ENCODE peak calls at places on chromosomes 12 and 14, in eight cellular contexts. P is posterior cingulate gyrus, H is H9, B is aorta, X is Ammon's horn, L is dermis microvascular lymphatic vessel endothelial cell, Y is cardiac fibroblast, C is COR-L47. I is an unnamed sample.
A peak's percentile ranks its signal among the peaks of the same experiment; 100 is the strongest.

GRCh38 chr12:112359290-112359689 is 22.9 kb downstream of the HECTD4 start:
- DNase-seq in P (no peak), H (no peak), B (no peak), X (no peak), L (no peak), Y (no peak), C (no peak), I (no peak)

GRCh38 chr14:98953544-98954346 is 318.3 kb downstream of the BCL11B start:
- DNase-seq in P (no peak), H (peak; percentile 22), B (peak; percentile 85), X (no peak), L (no peak), Y (peak; percentile 5), C (no peak), I (no peak)

GRCh38 chr14:103001226-103001625 is 56.1 kb downstream of the CDC42BPB start:
- DNase-seq in P (peak; percentile 44), H (no peak), B (peak; percentile 62), X (peak; percentile 74), L (no peak), Y (no peak), C (no peak), I (no peak)

GRCh38 chr12:111598637-111599458 is at the start of gene ATXN2:
- DNase-seq in P (peak; percentile 48), H (no peak), B (peak; percentile 90), X (peak; percentile 70), L (peak; percentile 73), Y (no peak), C (peak; percentile 81), I (peak; percentile 34)

GRCh38 chr12:25459541-25459951 is 93.5 kb downstream of the LMNTD1 start:
- DNase-seq in P (no peak), H (peak; percentile 37), B (no peak), X (peak; percentile 28), L (no peak), Y (no peak), C (no peak), I (no peak)

GRCh38 chr14:61860294-61860918 is 98.2 kb downstream of the SNAPC1 start:
- DNase-seq in P (no peak), H (peak; percentile 67), B (no peak), X (no peak), L (peak; percentile 54), Y (peak; percentile 63), C (no peak), I (peak; percentile 27)

GRCh38 chr12:102964872-102965271 is 7.4 kb downstream of the ASCL1 start:
- DNase-seq in P (peak; percentile 64), H (peak; percentile 79), B (no peak), X (peak; percentile 38), L (no peak), Y (no peak), C (peak; percentile 92), I (no peak)

GRCh38 chr12:49422038-49422575 is 54.8 kb downstream of the SPATS2 start:
- DNase-seq in P (no peak), H (no peak), B (no peak), X (no peak), L (no peak), Y (no peak), C (no peak), I (no peak)

GRCh38 chr12:112252184-112252583 is 126.8 kb downstream of the TRAFD1 start:
- DNase-seq in P (no peak), H (no peak), B (no peak), X (peak; percentile 45), L (no peak), Y (peak; percentile 66), C (no peak), I (no peak)

GRCh38 chr12:95763809-95764253 is 26.7 kb downstream of the NTN4 start:
- DNase-seq in P (no peak), H (no peak), B (no peak), X (no peak), L (peak; percentile 92), Y (peak; percentile 97), C (no peak), I (no peak)

GRCh38 chr14:36281309-36281708 is 39.1 kb downstream of the MBIP start:
- DNase-seq in P (no peak), H (peak; percentile 47), B (no peak), X (no peak), L (no peak), Y (peak; percentile 4), C (no peak), I (no peak)

GRCh38 chr12:54870617-54871016 is 16.3 kb downstream of the MUCL1 start:
- DNase-seq in P (no peak), H (no peak), B (no peak), X (no peak), L (no peak), Y (no peak), C (no peak), I (no peak)

GRCh38 chr14:53273671-53274072 is 120.5 kb upstream of the DDHD1 start:
- DNase-seq in P (no peak), H (no peak), B (no peak), X (no peak), L (peak; percentile 25), Y (peak; percentile 64), C (no peak), I (no peak)

GRCh38 chr14:89365071-89365801 is 51.8 kb downstream of the FOXN3 start:
- DNase-seq in P (no peak), H (no peak), B (no peak), X (peak; percentile 69), L (peak; percentile 82), Y (peak; percentile 57), C (no peak), I (peak; percentile 24)

GRCh38 chr14:28307506-28307905 is 459.1 kb upstream of the FOXG1 start:
- DNase-seq in P (no peak), H (no peak), B (no peak), X (no peak), L (no peak), Y (no peak), C (no peak), I (no peak)

GRCh38 chr12:53999596-54000104 is 311 bp upstream of the HOXC9 start:
- DNase-seq in P (no peak), H (no peak), B (peak; percentile 90), X (no peak), L (no peak), Y (peak; percentile 32), C (no peak), I (no peak)

GRCh38 chr12:120169946-120170345 is 24.6 kb downstream of the GCN1 start:
- DNase-seq in P (no peak), H (no peak), B (no peak), X (no peak), L (no peak), Y (no peak), C (no peak), I (no peak)

GRCh38 chr12:55636116-55636655 is 506 bp upstream of the OR10P1 start:
- DNase-seq in P (no peak), H (no peak), B (no peak), X (no peak), L (no peak), Y (no peak), C (no peak), I (no peak)

GRCh38 chr14:49052516-49052915 is 533.7 kb downstream of the RPS29 start:
- DNase-seq in P (no peak), H (no peak), B (no peak), X (no peak), L (no peak), Y (no peak), C (no peak), I (no peak)

GRCh38 chr12:92108651-92109050 is 37.0 kb downstream of the BTG1 start:
- DNase-seq in P (no peak), H (no peak), B (no peak), X (no peak), L (no peak), Y (peak; percentile 78), C (no peak), I (no peak)

GRCh38 chr12:20262131-20262530 is 106.2 kb upstream of the PDE3A start:
- DNase-seq in P (no peak), H (no peak), B (no peak), X (no peak), L (no peak), Y (no peak), C (no peak), I (no peak)

GRCh38 chr12:48979602-48980388 is 1.7 kb downstream of the WNT1 start:
- DNase-seq in P (no peak), H (peak; percentile 58), B (peak; percentile 78), X (no peak), L (no peak), Y (no peak), C (no peak), I (no peak)

GRCh38 chr12:4829793-4830162 is 79.9 kb upstream of the KCNA1 start:
- DNase-seq in P (no peak), H (no peak), B (no peak), X (no peak), L (no peak), Y (no peak), C (no peak), I (no peak)

GRCh38 chr14:103898204-103898603 is 30.1 kb upstream of the TDRD9 start:
- DNase-seq in P (no peak), H (no peak), B (no peak), X (no peak), L (no peak), Y (no peak), C (no peak), I (no peak)

GRCh38 chr12:6434205-6435180 is 10.3 kb upstream of the CD27 start:
- DNase-seq in P (no peak), H (no peak), B (peak; percentile 40), X (no peak), L (no peak), Y (no peak), C (no peak), I (no peak)

GRCh38 chr12:124953689-124954405 is 35.1 kb downstream of the DHX37 start:
- DNase-seq in P (no peak), H (no peak), B (no peak), X (no peak), L (no peak), Y (no peak), C (no peak), I (no peak)

GRCh38 chr12:30415777-30416176 is 279.9 kb downstream of the IPO8 start:
- DNase-seq in P (no peak), H (no peak), B (no peak), X (no peak), L (no peak), Y (no peak), C (no peak), I (no peak)

GRCh38 chr12:116533343-116534248 is 25.6 kb upstream of the MAP1LC3B2 start:
- DNase-seq in P (peak; percentile 84), H (peak; percentile 95), B (peak; percentile 93), X (peak; percentile 87), L (peak; percentile 59), Y (peak; percentile 47), C (no peak), I (peak; percentile 61)

GRCh38 chr12:27931390-27931789 is 41.1 kb downstream of the PTHLH start:
- DNase-seq in P (no peak), H (no peak), B (no peak), X (no peak), L (no peak), Y (no peak), C (no peak), I (no peak)